ENCODE peak calls at places on chromosomes 11 and 22, in seven cellular contexts. M is AG04450, E is ACHN, Y is fibroblast of lung, C is RPMI7951, F is GM03348, P is midbrain. I is an unnamed sample.

GRCh38 chr22:20568502-20569058 is 61.2 kb downstream of the MED15 start:
- DNase-seq in F (no peak), M (no peak), C (no peak), Y (no peak), E (no peak), P (no peak), I (no peak)

GRCh38 chr22:41285441-41285819 is 557 bp downstream of the RANGAP1 start:
- DNase-seq in E (peak; percentile 86), Y (peak; percentile 94), P (no peak), C (peak; percentile 93), F (peak; percentile 89), M (peak; percentile 51), I (no peak)

GRCh38 chr11:124608146-124608545 is 3.1 kb upstream of the PANX3 start:
- DNase-seq in Y (no peak), P (no peak), C (no peak), E (no peak), M (no peak), F (no peak), I (no peak)

GRCh38 chr22:48800036-48800885 is 1027.4 kb downstream of the BRD1 start:
- DNase-seq in P (no peak), F (no peak), Y (no peak), E (no peak), M (no peak), C (no peak), I (no peak)

GRCh38 chr11:129442171-129442570 is 66.5 kb downstream of the BARX2 start:
- DNase-seq in E (no peak), C (no peak), Y (no peak), P (no peak), M (no peak), F (no peak), I (no peak)

GRCh38 chr11:125720781-125721180 is 25.3 kb upstream of the PATE1 start:
- DNase-seq in M (no peak), F (no peak), Y (peak; percentile 16), E (no peak), P (no peak), C (peak; percentile 85), I (no peak)

GRCh38 chr11:125091247-125091876 is 20.1 kb downstream of the TMEM218 start:
- DNase-seq in P (peak; percentile 50), F (peak; percentile 78), E (peak; percentile 43), C (peak; percentile 73), M (peak; percentile 58), Y (peak; percentile 71), I (peak; percentile 78)

GRCh38 chr11:17259931-17260499 is 16.5 kb upstream of the NUCB2 start:
- DNase-seq in Y (no peak), E (no peak), M (no peak), C (no peak), P (no peak), F (no peak), I (no peak)

GRCh38 chr22:40955516-40955915 is 4.3 kb downstream of the RBX1 start:
- DNase-seq in P (no peak), F (peak; percentile 54), Y (peak; percentile 22), C (peak; percentile 58), E (no peak), M (no peak), I (no peak)

GRCh38 chr11:10426475-10426874 is 28.6 kb upstream of the AMPD3 start:
- DNase-seq in Y (peak; percentile 13), F (no peak), C (no peak), E (no peak), M (no peak), P (no peak), I (no peak)

GRCh38 chr11:57427692-57428082 is 766 bp upstream of the SLC43A3 start:
- DNase-seq in M (no peak), Y (peak; percentile 74), C (no peak), E (no peak), F (peak; percentile 67), P (peak; percentile 38), I (peak; percentile 72)

GRCh38 chr11:33773399-33774355 is 643 bp downstream of the FBXO3 start:
- DNase-seq in M (no peak), Y (peak; percentile 25), C (peak; percentile 4), F (peak; percentile 32), E (peak; percentile 3), P (peak; percentile 46), I (peak; percentile 29)

GRCh38 chr11:120197254-120197891 is 13.5 kb upstream of the OAF start:
- DNase-seq in M (no peak), C (no peak), P (no peak), Y (no peak), E (no peak), F (peak; percentile 53), I (no peak)

GRCh38 chr22:36151006-36151595 is 9.5 kb downstream of the APOL3 start:
- DNase-seq in F (no peak), E (no peak), C (no peak), P (no peak), M (no peak), Y (no peak), I (no peak)

GRCh38 chr11:102384419-102385052 is 37.5 kb downstream of the BIRC2 start:
- DNase-seq in E (no peak), C (no peak), M (no peak), F (no peak), P (no peak), Y (no peak), I (no peak)

GRCh38 chr11:107744736-107745135 is 32.9 kb upstream of the SLN start:
- DNase-seq in P (no peak), E (no peak), C (no peak), Y (no peak), M (no peak), F (no peak), I (peak; percentile 97)

GRCh38 chr22:48354082-48354481 is 1473.6 kb downstream of the BRD1 start:
- DNase-seq in Y (no peak), F (no peak), M (no peak), C (no peak), P (no peak), E (no peak), I (no peak)

GRCh38 chr11:88280673-88281316 is 56.7 kb downstream of the CTSC start:
- DNase-seq in Y (peak; percentile 46), E (no peak), F (no peak), C (no peak), M (no peak), P (no peak), I (peak; percentile 12)

GRCh38 chr22:23722168-23722567 is 28.7 kb downstream of the ZNF70 start:
- DNase-seq in Y (no peak), F (no peak), E (no peak), M (no peak), P (no peak), C (no peak), I (no peak)

GRCh38 chr22:41350087-41350486 is 31.7 kb upstream of the TEF start:
- DNase-seq in Y (no peak), E (no peak), M (no peak), F (no peak), P (no peak), C (no peak), I (no peak)

GRCh38 chr11:130476200-130476921 is 27.9 kb downstream of the ADAMTS15 start:
- DNase-seq in Y (peak; percentile 50), F (no peak), M (no peak), C (no peak), E (peak; percentile 8), P (no peak), I (no peak)

GRCh38 chr22:27866136-27867091 is 52.6 kb downstream of the PITPNB start:
- DNase-seq in E (no peak), M (peak; percentile 94), C (peak; percentile 64), F (peak; percentile 28), P (no peak), Y (peak; percentile 92), I (no peak)

GRCh38 chr22:39665229-39665628 is 94.7 kb downstream of the CACNA1I start:
- DNase-seq in C (no peak), M (no peak), P (no peak), F (peak; percentile 41), E (no peak), Y (no peak), I (no peak)

GRCh38 chr11:1480555-1481482 is 5.8 kb downstream of the MOB2 start:
- DNase-seq in M (no peak), P (no peak), C (no peak), F (no peak), Y (no peak), E (no peak), I (no peak)

I was measured in G401.